ENCODE peak calls at places on chromosome 7, in eight cellular contexts. F is Daoy; V is HepG2; L is esophagus squamous epithelium; E is GM20000; A is T-helper 1 cell; G is activated CD4-positive, CD25-positive, alpha-beta regulatory T cell; H is memory B cell. X is an unnamed sample.
A peak's percentile ranks its signal among the peaks of the same experiment; 100 is the strongest.

GRCh38 chr7:94779070-94779469 is 123.1 kb upstream of the SGCE start:
- DNase-seq in F (no peak), V (no peak), L (no peak), E (no peak), A (no peak), G (no peak), H (no peak), X (no peak)

GRCh38 chr7:2980406-2981102 is 63.1 kb downstream of the CARD11 start:
- DNase-seq in F (no peak), V (no peak), L (no peak), E (no peak), A (no peak), G (no peak), H (peak; percentile 16), X (no peak)

GRCh38 chr7:2198206-2198605 is 34.5 kb downstream of the MAD1L1 start:
- DNase-seq in F (no peak), V (no peak), L (no peak), E (no peak), A (no peak), G (no peak), H (no peak), X (no peak)

GRCh38 chr7:45975847-45976484 is 54.9 kb upstream of the IGFBP3 start:
- DNase-seq in F (no peak), V (no peak), L (no peak), E (no peak), A (no peak), G (no peak), H (no peak), X (no peak)

GRCh38 chr7:106522691-106523090 is 138.3 kb downstream of the CCDC71L start:
- DNase-seq in F (no peak), V (no peak), L (no peak), E (no peak), A (no peak), G (no peak), H (no peak), X (no peak)

GRCh38 chr7:110568932-110569331 is 522.0 kb upstream of the LRRN3 start:
- DNase-seq in F (no peak), V (no peak), L (no peak), E (no peak), A (no peak), G (no peak), H (no peak), X (peak; percentile 51)

GRCh38 chr7:91636129-91636724 is 244.3 kb downstream of the MTERF1 start:
- DNase-seq in F (peak; percentile 19), V (peak; percentile 35), L (no peak), E (no peak), A (no peak), G (no peak), H (peak; percentile 25), X (peak; percentile 24)

GRCh38 chr7:1459930-1460756 is 873 bp upstream of the MICALL2 start:
- DNase-seq in F (peak; percentile 41), V (no peak), L (no peak), E (peak; percentile 71), A (no peak), G (no peak), H (no peak), X (no peak)

GRCh38 chr7:34612671-34613070 is 45.3 kb upstream of the NPSR1 start:
- DNase-seq in F (no peak), V (peak; percentile 4), L (no peak), E (no peak), A (no peak), G (no peak), H (no peak), X (peak; percentile 42)

GRCh38 chr7:118478931-118479330 is 254.4 kb downstream of the ANKRD7 start:
- DNase-seq in F (no peak), V (no peak), L (no peak), E (no peak), A (no peak), G (no peak), H (no peak), X (no peak)

GRCh38 chr7:106064836-106065559 is 47.1 kb downstream of the SYPL1 start:
- DNase-seq in F (peak; percentile 100), V (peak; percentile 78), L (no peak), E (no peak), A (no peak), G (no peak), H (no peak), X (peak; percentile 99)

GRCh38 chr7:100578246-100579183 is 4.8 kb upstream of the SAP25 start:
- DNase-seq in F (no peak), V (no peak), L (no peak), E (no peak), A (no peak), G (no peak), H (no peak), X (no peak)

GRCh38 chr7:47557317-47557985 is 24.5 kb downstream of the TNS3 start:
- DNase-seq in F (peak; percentile 79), V (no peak), L (no peak), E (no peak), A (no peak), G (no peak), H (no peak), X (peak; percentile 79)

GRCh38 chr7:107999814-108000560 is 3.0 kb downstream of the LAMB1 start:
- DNase-seq in F (peak; percentile 81), V (no peak), L (no peak), E (no peak), A (no peak), G (no peak), H (no peak), X (peak; percentile 53)

GRCh38 chr7:36045830-36046341 is 107.2 kb upstream of the EEPD1 start:
- DNase-seq in F (no peak), V (no peak), L (no peak), E (no peak), A (no peak), G (no peak), H (no peak), X (no peak)

GRCh38 chr7:76149847-76150691 is 51.6 kb upstream of the SRRM3 start:
- DNase-seq in F (no peak), V (no peak), L (no peak), E (no peak), A (no peak), G (no peak), H (no peak), X (no peak)

GRCh38 chr7:5237286-5237685 is 45.5 kb upstream of the SLC29A4 start:
- DNase-seq in F (no peak), V (no peak), L (no peak), E (no peak), A (no peak), G (no peak), H (no peak), X (no peak)

GRCh38 chr7:128838109-128838779 is 8.0 kb downstream of the FLNC start:
- DNase-seq in F (no peak), V (no peak), L (no peak), E (no peak), A (no peak), G (no peak), H (no peak), X (no peak)

GRCh38 chr7:78296036-78296435 is 497.5 kb downstream of the PHTF2 start:
- DNase-seq in F (no peak), V (no peak), L (no peak), E (no peak), A (no peak), G (no peak), H (no peak), X (no peak)

GRCh38 chr7:95501261-95501816 is 15.6 kb downstream of the ASB4 start:
- DNase-seq in F (peak; percentile 71), V (no peak), L (no peak), E (peak; percentile 25), A (peak; percentile 80), G (no peak), H (no peak), X (peak; percentile 42)

GRCh38 chr7:29035044-29035740 is 77.1 kb upstream of the TRIL start:
- DNase-seq in F (peak; percentile 96), V (peak; percentile 80), L (no peak), E (no peak), A (peak; percentile 77), G (no peak), H (no peak), X (peak; percentile 96)

GRCh38 chr7:72781631-72782030 is 46.4 kb downstream of the TYW1B start:
- DNase-seq in F (no peak), V (no peak), L (no peak), E (no peak), A (no peak), G (no peak), H (no peak), X (no peak)

GRCh38 chr7:12162420-12163113 is 48.5 kb upstream of the TMEM106B start:
- DNase-seq in F (peak; percentile 82), V (no peak), L (no peak), E (no peak), A (no peak), G (no peak), H (no peak), X (no peak)

GRCh38 chr7:157596026-157596425 is 259.2 kb downstream of the DNAJB6 start:
- DNase-seq in F (no peak), V (no peak), L (no peak), E (no peak), A (no peak), G (no peak), H (no peak), X (no peak)

GRCh38 chr7:33842141-33842540 is 63.2 kb upstream of the BMPER start:
- DNase-seq in F (no peak), V (no peak), L (no peak), E (no peak), A (no peak), G (no peak), H (no peak), X (no peak)

GRCh38 chr7:100127866-100128601 is 1.3 kb downstream of the MBLAC1 start:
- DNase-seq in F (peak; percentile 58), V (no peak), L (no peak), E (peak; percentile 45), A (peak; percentile 31), G (no peak), H (no peak), X (no peak)

GRCh38 chr7:1995426-1995825 is 237.3 kb downstream of the MAD1L1 start:
- DNase-seq in F (no peak), V (no peak), L (no peak), E (no peak), A (no peak), G (no peak), H (no peak), X (no peak)

GRCh38 chr7:7681191-7681935 is 37.0 kb downstream of the RPA3 start:
- DNase-seq in F (peak; percentile 38), V (peak; percentile 50), L (no peak), E (peak; percentile 20), A (peak; percentile 58), G (peak; percentile 2), H (peak; percentile 59), X (peak; percentile 78)

X was measured in H4.